ENCODE peak calls at places on chromosomes 5 and 9, in ten cellular contexts. H is heart right ventricle, E is PC-9, U is tibial artery, R is ovary, S is endodermal cell, X is right atrium auricular region, N is tibial nerve, Y is lung, D is fibroblast of lung. L is an unnamed sample. For H3K27me3, the result is how much of the 10 kb centered on the place peaks cover.

GRCh38 chr9:129737479-129738269 is 15.2 kb downstream of the PTGES start:
- DNase-seq in S (peak), E (peak), D (peak), Y (peak), X (peak), U (peak), H (peak), R (peak), N (peak), L (no peak)

GRCh38 chr5:119358901-119359603 is 3.2 kb downstream of the TNFAIP8 start:
- DNase-seq in H (no peak), Y (no peak), N (no peak), X (no peak), U (no peak), D (no peak), E (no peak), R (no peak), S (no peak), L (no peak)

GRCh38 chr5:14895301-14895700 is 23.7 kb upstream of the ANKH start:
- DNase-seq in E (peak), H (no peak), R (no peak), N (no peak), S (no peak), Y (no peak), X (no peak), D (no peak), U (no peak), L (no peak)

GRCh38 chr5:177416334-177416733 is 7.0 kb upstream of the F12 start:
- DNase-seq in E (peak), H (no peak), X (peak), Y (peak), N (no peak), R (peak), D (no peak), S (no peak), U (peak), L (no peak)

GRCh38 chr9:127450170-127450830 is 906 bp downstream of the RPL12 start:
- DNase-seq in X (no peak), U (no peak), D (no peak), S (peak), E (no peak), N (no peak), H (no peak), Y (no peak), R (peak), L (no peak)

GRCh38 chr5:112312810-112313209 is 106.3 kb downstream of the EPB41L4A start:
- DNase-seq in N (no peak), H (no peak), S (no peak), Y (no peak), X (no peak), U (no peak), D (no peak), E (no peak), R (no peak), L (no peak)

GRCh38 chr9:98971915-98972223 is 28.2 kb downstream of the COL15A1 start:
- DNase-seq in Y (no peak), S (no peak), U (no peak), D (no peak), H (no peak), E (no peak), N (no peak), X (no peak), R (no peak), L (no peak)

GRCh38 chr5:157400741-157401140 is 59.3 kb upstream of the NIPAL4 start:
- DNase-seq in S (no peak), D (peak), N (no peak), H (no peak), X (no peak), U (no peak), R (no peak), Y (no peak), E (no peak), L (no peak)

GRCh38 chr9:15298362-15298761 is 8.7 kb downstream of the TTC39B start:
- DNase-seq in N (no peak), R (no peak), Y (no peak), H (no peak), U (no peak), E (no peak), S (no peak), D (no peak), X (no peak), L (no peak)

GRCh38 chr9:132049323-132049882 is 30.3 kb downstream of the MED27 start:
- DNase-seq in U (peak), S (no peak), Y (no peak), N (no peak), R (no peak), E (no peak), X (no peak), H (no peak), D (peak), L (no peak)

GRCh38 chr5:168874713-168875380 is 295.7 kb upstream of the PANK3 start:
- DNase-seq in U (no peak), D (peak), R (no peak), S (no peak), N (no peak), Y (no peak), E (no peak), H (no peak), X (no peak), L (no peak)
- TF ChIP-seq CTCF in U (no peak), D (peak), R (no peak), S (peak), N (no peak), Y (no peak), E (no peak), H (peak), X (peak), L (peak)

GRCh38 chr9:134227451-134228411 is 63.4 kb upstream of the RNU6ATAC start:
- DNase-seq in R (no peak), N (no peak), S (no peak), H (no peak), X (no peak), U (no peak), D (no peak), Y (no peak), E (no peak), L (no peak)
- H3K27me3 ChIP-seq in R (under half), N (under half), S (under half), H (under half), X (under half), U (half or more), D (under half), Y (under half), E (half or more), L (under half)

DNA sequence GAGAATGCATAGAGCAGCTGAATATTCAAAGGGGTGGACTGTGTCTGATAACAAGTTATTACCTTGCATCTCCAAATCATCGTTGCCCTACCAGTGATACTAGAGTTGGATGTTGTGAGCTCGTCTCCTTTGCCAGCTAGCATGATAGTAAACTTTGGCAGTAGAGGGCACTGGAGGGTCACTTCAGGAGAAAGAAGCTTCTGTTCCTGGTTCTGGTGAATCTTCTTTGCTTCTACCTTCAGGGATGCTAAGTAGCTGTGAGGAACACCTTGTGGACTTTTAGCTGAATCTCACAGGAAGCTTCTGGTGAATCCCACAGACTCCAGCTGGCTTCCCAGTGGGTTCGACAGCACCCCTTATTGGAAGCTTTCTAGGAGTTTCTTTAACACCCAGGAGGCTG is 626.6 kb upstream of the SGCD start:
- DNase-seq in D (no peak), X (no peak), Y (no peak), N (no peak), E (no peak), S (peak), R (no peak), H (no peak), U (no peak), L (no peak)
- TF ChIP-seq CTCF in D (no peak), X (no peak), Y (no peak), N (no peak), E (no peak), S (peak), R (no peak), H (no peak), U (no peak), L (peak)

GRCh38 chr5:2741946-2742345 is 9.5 kb downstream of the IRX2 start:
- DNase-seq in X (no peak), S (peak), U (no peak), N (no peak), E (no peak), H (no peak), D (no peak), Y (peak), R (no peak), L (no peak)
- H3K27me3 ChIP-seq in X (under half), S (half or more), U (half or more), N (under half), E (half or more), H (half or more), D (under half), Y (under half), R (under half), L (under half)

GRCh38 chr9:108125541-108125940 is 636.0 kb upstream of the KLF4 start:
- DNase-seq in H (no peak), X (no peak), D (no peak), E (no peak), U (peak), N (no peak), Y (no peak), R (no peak), S (peak), L (no peak)
- TF ChIP-seq CTCF in H (peak), X (no peak), D (peak), E (peak), U (no peak), N (no peak), Y (no peak), R (no peak), S (peak), L (peak)

DNA sequence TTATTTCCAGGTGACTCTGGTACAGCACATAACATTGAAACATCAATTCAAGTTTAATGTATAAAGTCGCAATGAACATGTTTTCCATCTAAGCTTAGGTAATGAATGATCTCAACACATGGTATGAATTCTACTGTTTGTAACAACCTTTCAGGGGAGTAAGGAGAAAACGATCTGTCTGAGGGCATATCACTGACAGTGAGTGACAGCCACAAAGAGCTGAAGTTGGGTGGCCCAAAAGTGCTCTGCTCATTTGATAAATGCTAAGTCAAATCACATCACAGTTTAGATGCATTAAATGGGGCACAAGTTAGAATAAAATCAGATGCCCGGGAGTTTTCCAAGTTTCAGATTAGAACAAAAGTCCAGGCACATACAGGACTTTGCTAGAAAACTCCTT is 1.2 kb downstream of the FANCC start:
- DNase-seq in D (no peak), S (no peak), E (no peak), R (no peak), Y (no peak), N (no peak), U (no peak), H (no peak), X (no peak), L (no peak)
- H3K27me3 ChIP-seq in D (under half), S (under half), E (under half), R (under half), Y (under half), N (under half), U (under half), H (under half), X (under half), L (under half)

DNA sequence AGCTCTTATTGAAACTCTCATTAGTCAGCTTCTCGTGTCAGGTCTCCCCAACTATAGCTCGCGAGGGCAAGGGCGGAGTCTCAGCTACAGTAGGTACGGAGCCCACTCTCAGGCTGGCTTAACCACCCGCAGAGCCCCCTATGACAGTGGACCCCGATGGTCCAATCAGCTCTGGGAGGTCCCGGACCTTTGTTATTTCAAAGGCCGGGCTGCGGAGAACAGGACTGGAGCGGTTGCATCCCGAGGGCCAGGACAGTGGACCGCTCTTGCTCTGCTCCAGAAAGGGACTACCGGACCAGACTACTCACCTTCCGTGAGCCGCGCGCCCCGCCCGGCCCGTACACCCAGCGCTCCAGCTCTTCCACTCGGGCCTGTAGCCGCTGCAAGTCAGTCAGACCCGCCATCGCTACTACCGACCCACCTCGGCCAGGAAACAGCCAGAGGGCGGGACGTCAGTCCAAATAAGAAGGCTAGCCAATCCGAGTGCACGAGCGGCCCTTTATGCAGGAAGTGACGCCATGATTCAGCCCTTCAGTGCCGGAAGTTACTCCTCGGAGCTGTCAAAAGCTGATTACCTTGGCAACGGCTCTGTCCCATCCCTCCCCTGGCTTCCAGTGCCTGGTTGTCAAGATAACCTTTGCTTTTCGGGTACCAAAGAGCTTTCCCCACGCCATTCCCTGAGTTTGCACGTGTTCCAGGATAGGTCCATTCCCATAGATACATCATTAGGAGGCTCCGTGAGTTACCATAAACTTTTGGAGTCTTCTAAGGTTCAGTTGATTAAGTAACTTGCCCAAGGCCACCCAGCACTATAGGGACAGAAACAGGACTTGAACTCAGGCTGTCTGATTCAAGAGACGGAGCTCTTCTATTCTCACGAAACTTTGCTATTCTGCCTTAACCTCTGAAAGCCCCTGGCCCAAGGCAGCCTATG is at the start of gene DCTN3:
- DNase-seq in Y (peak), H (peak), S (peak), N (peak), R (peak), D (peak), U (peak), X (peak), E (peak), L (peak)
- TF ChIP-seq CTCF in Y (no peak), H (no peak), S (no peak), N (peak), R (no peak), D (no peak), U (no peak), X (peak), E (no peak), L (no peak)

L was measured in BJ.